ENCODE peak calls at places on chromosomes 6 and 20, in seven cellular contexts. S is mesenchymal stem cell; V is aorta; D is H1; I is uterus; J is heart left ventricle; T is CD4-positive, alpha-beta memory T cell. N is an unnamed sample.
A peak's percentile ranks its signal among the peaks of the same experiment; 100 is the strongest.

GRCh38 chr6:54722328-54722727 is 124.2 kb upstream of the FAM83B start:
- DNase-seq in S (no peak), V (no peak), D (no peak), I (no peak), J (no peak), T (no peak), N (no peak)

GRCh38 chr6:119147101-119148053 is 68.9 kb upstream of the FAM184A start:
- DNase-seq in S (peak; percentile 98), V (peak; percentile 81), D (peak; percentile 41), I (peak; percentile 52), J (no peak), T (no peak), N (no peak)

GRCh38 chr6:166308769-166309589 is 787 bp upstream of the PRR18 start:
- DNase-seq in S (no peak), V (no peak), D (no peak), I (no peak), J (no peak), T (no peak), N (no peak)

GRCh38 chr6:37607949-37608348 is 89.7 kb downstream of the MDGA1 start:
- DNase-seq in S (peak; percentile 44), V (no peak), D (no peak), I (no peak), J (no peak), T (no peak), N (no peak)

GRCh38 chr6:149821492-149821891 is 42.7 kb downstream of the LRP11 start:
- DNase-seq in S (no peak), V (no peak), D (no peak), I (no peak), J (no peak), T (no peak), N (no peak)

GRCh38 chr6:158521759-158522158 is 38.1 kb upstream of the TMEM181 start:
- DNase-seq in S (no peak), V (no peak), D (no peak), I (no peak), J (no peak), T (no peak), N (no peak)

GRCh38 chr6:89413006-89413400 is 930 bp upstream of the RRAGD start:
- DNase-seq in S (no peak), V (no peak), D (no peak), I (no peak), J (no peak), T (no peak), N (peak; percentile 26)

GRCh38 chr6:124319410-124319809 is 515.7 kb downstream of the NKAIN2 start:
- DNase-seq in S (no peak), V (no peak), D (no peak), I (no peak), J (no peak), T (no peak), N (no peak)

GRCh38 chr20:53386186-53386681 is 207.4 kb downstream of the ZNF217 start:
- DNase-seq in S (no peak), V (no peak), D (no peak), I (no peak), J (no peak), T (no peak), N (no peak)

GRCh38 chr20:37356387-37356786 is 10.4 kb downstream of the SRC start:
- DNase-seq in S (no peak), V (peak; percentile 94), D (no peak), I (peak; percentile 56), J (peak; percentile 63), T (no peak), N (no peak)

GRCh38 chr6:125918681-125919566 is 37.6 kb upstream of the HINT3 start:
- DNase-seq in S (peak; percentile 96), V (peak; percentile 47), D (no peak), I (peak; percentile 51), J (no peak), T (peak; percentile 70), N (peak; percentile 33)

GRCh38 chr20:20237093-20237959 is 130.6 kb upstream of the INSM1 start:
- DNase-seq in S (peak; percentile 20), V (no peak), D (peak; percentile 65), I (no peak), J (no peak), T (no peak), N (peak; percentile 52)

GRCh38 chr6:112214749-112215269 is 39.6 kb downstream of the LAMA4 start:
- DNase-seq in S (no peak), V (no peak), D (no peak), I (no peak), J (no peak), T (no peak), N (no peak)

GRCh38 chr20:36262440-36262839 is 26.2 kb downstream of the AAR2 start:
- DNase-seq in S (no peak), V (no peak), D (no peak), I (no peak), J (no peak), T (no peak), N (no peak)

GRCh38 chr6:30325150-30325872 is 1.4 kb upstream of the TRIM39 start:
- DNase-seq in S (peak; percentile 87), V (peak; percentile 59), D (no peak), I (no peak), J (no peak), T (peak; percentile 95), N (peak; percentile 71)

GRCh38 chr6:156698239-156699016 is 78.8 kb upstream of the ARID1B start:
- DNase-seq in S (no peak), V (no peak), D (no peak), I (no peak), J (no peak), T (no peak), N (no peak)

GRCh38 chr20:61252601-61253263 is 671 bp downstream of the CDH4 start:
- DNase-seq in S (peak; percentile 31), V (no peak), D (peak; percentile 59), I (no peak), J (no peak), T (no peak), N (no peak)

GRCh38 chr6:41644297-41644879 is 6.1 kb downstream of the MDFI start:
- DNase-seq in S (no peak), V (no peak), D (peak; percentile 55), I (no peak), J (no peak), T (no peak), N (no peak)

GRCh38 chr6:155187096-155187495 is 76.7 kb upstream of the CLDN20 start:
- DNase-seq in S (peak; percentile 59), V (no peak), D (no peak), I (no peak), J (no peak), T (no peak), N (no peak)

GRCh38 chr6:142384455-142385332 is 82.9 kb downstream of the ADGRG6 start:
- DNase-seq in S (peak; percentile 31), V (no peak), D (no peak), I (no peak), J (no peak), T (no peak), N (no peak)
- H3K27ac ChIP-seq in S (peak overlapping the region; percentile 62), V (no peak overlapping the region), D (no peak overlapping the region), I (no peak overlapping the region), J (no peak overlapping the region), T (no peak overlapping the region), N (no peak overlapping the region)

DNA sequence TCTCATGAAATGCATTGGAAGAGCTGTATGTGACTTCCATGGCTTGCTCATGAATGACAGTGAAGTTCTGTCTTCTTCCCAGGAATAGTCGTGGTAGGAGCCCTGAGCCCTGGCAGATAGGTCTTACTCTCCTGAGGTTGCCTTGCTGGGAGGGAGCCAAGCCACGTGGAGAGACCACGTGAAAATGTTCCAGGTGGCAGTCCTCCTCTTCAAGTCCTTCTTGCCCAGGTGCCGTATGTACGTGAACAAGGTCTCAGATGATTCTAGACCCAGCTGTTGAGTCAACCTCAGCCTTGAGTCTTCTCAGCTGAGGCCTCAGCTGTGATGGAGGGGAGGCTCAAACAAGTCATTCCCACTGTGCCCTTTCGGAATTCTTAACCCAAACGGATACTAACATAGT is 192.4 kb upstream of the PRDM1 start:
- DNase-seq in S (no peak), V (no peak), D (no peak), I (no peak), J (no peak), T (no peak), N (no peak)
- H3K4me1 ChIP-seq in S (no peaks in the 10 kb centered on the region), V (no peaks in the 10 kb centered on the region), D (no peaks in the 10 kb centered on the region), I (no peaks in the 10 kb centered on the region), J (no peaks in the 10 kb centered on the region), T (no peaks in the 10 kb centered on the region), N (no peaks in the 10 kb centered on the region)

GRCh38 chr20:46207031-46207549 is 89.0 kb downstream of the CD40 start:
- DNase-seq in S (no peak), V (no peak), D (no peak), I (no peak), J (no peak), T (no peak), N (peak; percentile 55)

GRCh38 chr20:46206025-46206424 is 87.9 kb downstream of the CD40 start:
- DNase-seq in S (peak; percentile 57), V (peak; percentile 79), D (no peak), I (no peak), J (peak; percentile 46), T (no peak), N (peak; percentile 45)

GRCh38 chr20:46203510-46203837 is 85.4 kb downstream of the CD40 start:
- DNase-seq in S (no peak), V (no peak), D (no peak), I (no peak), J (no peak), T (no peak), N (no peak)

GRCh38 chr20:46204594-46205205 is 86.6 kb downstream of the CD40 start:
- DNase-seq in S (no peak), V (no peak), D (no peak), I (no peak), J (no peak), T (no peak), N (peak; percentile 60)

GRCh38 chr20:46205349-46205748 is 87.2 kb downstream of the CD40 start:
- DNase-seq in S (no peak), V (no peak), D (no peak), I (no peak), J (no peak), T (no peak), N (no peak)
- H3K27ac ChIP-seq in S (no peak overlapping the region), V (no peak overlapping the region), D (no peak overlapping the region), I (no peak overlapping the region), J (no peak overlapping the region), T (no peak overlapping the region), N (no peak overlapping the region)

GRCh38 chr6:98827295-98828159 is 6.8 kb upstream of the POU3F2 start:
- DNase-seq in S (no peak), V (no peak), D (peak; percentile 67), I (no peak), J (no peak), T (no peak), N (no peak)

GRCh38 chr6:98828210-98828798 is 6.1 kb upstream of the POU3F2 start:
- DNase-seq in S (no peak), V (no peak), D (no peak), I (no peak), J (no peak), T (no peak), N (no peak)

GRCh38 chr6:98831057-98832031 is 3.0 kb upstream of the POU3F2 start:
- DNase-seq in S (no peak), V (no peak), D (peak; percentile 77), I (no peak), J (no peak), T (no peak), N (no peak)

GRCh38 chr6:98825602-98826230 is 8.7 kb upstream of the POU3F2 start:
- DNase-seq in S (no peak), V (no peak), D (no peak), I (no peak), J (no peak), T (no peak), N (no peak)

GRCh38 chr6:98828991-98829411 is 5.4 kb upstream of the POU3F2 start:
- DNase-seq in S (no peak), V (no peak), D (no peak), I (no peak), J (no peak), T (no peak), N (no peak)
- H3K4me1 ChIP-seq in S (peaks cover 43% of the 10 kb centered on the region), V (no peaks in the 10 kb centered on the region), D (peaks cover 2% of the 10 kb centered on the region), I (no peaks in the 10 kb centered on the region), J (peaks cover 19% of the 10 kb centered on the region), T (peaks cover 57% of the 10 kb centered on the region), N (peaks cover 28% of the 10 kb centered on the region)

N was measured in testis.